ENCODE peak calls at places on chromosomes 2 and 18, in seven cellular contexts. J is SK-N-SH, A is A549, K is ovary, T is sigmoid colon, D is stomach, C is HepG2. U is an unnamed sample.

GRCh38 chr2:175030380-175031271 is 25.4 kb upstream of the CHN1 start:
- DNase-seq in T (no peak), D (no peak), J (peak; percentile 33), C (peak; percentile 77), A (peak; percentile 58), K (peak; percentile 18), U (peak; percentile 13)

GRCh38 chr2:70596739-70597138 is 43.1 kb upstream of the TGFA start:
- DNase-seq in J (no peak), T (no peak), D (no peak), A (no peak), K (no peak), C (no peak), U (peak; percentile 43)

GRCh38 chr18:21636769-21637168 is 24.7 kb downstream of the SNRPD1 start:
- DNase-seq in J (no peak), C (no peak), A (no peak), D (no peak), T (no peak), K (no peak), U (no peak)

GRCh38 chr18:79510046-79510685 is 114.4 kb downstream of the NFATC1 start:
- DNase-seq in D (no peak), K (peak; percentile 17), T (peak; percentile 50), C (no peak), J (no peak), A (no peak), U (no peak)

GRCh38 chr2:63692002-63692606 is 103.3 kb downstream of the MDH1 start:
- DNase-seq in K (no peak), J (peak; percentile 39), D (no peak), A (peak; percentile 62), C (peak; percentile 41), T (no peak), U (no peak)

GRCh38 chr2:120761164-120761861 is 25.6 kb downstream of the GLI2 start:
- DNase-seq in D (no peak), K (peak; percentile 33), A (no peak), C (no peak), T (peak; percentile 58), J (no peak), U (peak; percentile 3)

GRCh38 chr2:11305958-11306357 is 38.5 kb downstream of the ROCK2 start:
- DNase-seq in J (no peak), A (no peak), K (no peak), D (no peak), C (no peak), T (no peak), U (no peak)

GRCh38 chr2:105714141-105714540 is 30.6 kb upstream of the NCK2 start:
- DNase-seq in C (no peak), K (no peak), J (no peak), D (no peak), T (no peak), A (no peak), U (no peak)

GRCh38 chr2:35960596-35960995 is 395.0 kb upstream of the CRIM1 start:
- DNase-seq in A (no peak), D (no peak), K (no peak), T (no peak), J (no peak), C (no peak), U (no peak)

GRCh38 chr18:79566841-79567370 is 112.7 kb upstream of the CTDP1 start:
- DNase-seq in T (peak; percentile 48), A (no peak), C (no peak), D (no peak), J (no peak), K (no peak), U (no peak)

GRCh38 chr18:79600141-79600540 is 79.5 kb upstream of the CTDP1 start:
- DNase-seq in J (no peak), K (peak; percentile 16), C (no peak), A (no peak), D (no peak), T (peak; percentile 47), U (peak; percentile 5)

GRCh38 chr2:188788621-188789020 is 185.6 kb upstream of the COL3A1 start:
- DNase-seq in A (peak; percentile 55), T (peak; percentile 91), C (no peak), D (peak; percentile 43), J (no peak), K (peak; percentile 71), U (peak; percentile 48)

GRCh38 chr2:120863661-120864320 is 128.1 kb downstream of the GLI2 start:
- DNase-seq in C (no peak), K (no peak), J (no peak), T (peak; percentile 75), A (peak; percentile 80), D (peak; percentile 51), U (no peak)

GRCh38 chr2:101130081-101130480 is 21.1 kb downstream of the TBC1D8 start:
- DNase-seq in J (no peak), D (no peak), A (no peak), T (no peak), C (no peak), K (no peak), U (no peak)

GRCh38 chr2:149160701-149161217 is 122.3 kb downstream of the LYPD6B start:
- DNase-seq in D (no peak), J (no peak), A (no peak), T (no peak), C (no peak), K (no peak), U (no peak)

GRCh38 chr2:177392373-177393246 is at the start of gene AGPS:
- DNase-seq in C (peak; percentile 73), J (peak; percentile 92), D (peak; percentile 77), A (peak; percentile 80), T (peak; percentile 87), K (peak; percentile 80), U (peak; percentile 86)

GRCh38 chr2:177394622-177395021 is 2.0 kb downstream of the AGPS start:
- DNase-seq in T (no peak), A (no peak), C (no peak), K (no peak), D (no peak), J (no peak), U (no peak)

GRCh38 chr2:177393381-177393780 is 808 bp downstream of the AGPS start:
- DNase-seq in D (no peak), K (no peak), A (no peak), J (peak; percentile 25), C (no peak), T (no peak), U (peak; percentile 33)

GRCh38 chr2:177393824-177394614 is 1.4 kb downstream of the AGPS start:
- DNase-seq in K (no peak), T (no peak), D (no peak), J (no peak), C (peak; percentile 25), A (no peak), U (no peak)

DNA sequence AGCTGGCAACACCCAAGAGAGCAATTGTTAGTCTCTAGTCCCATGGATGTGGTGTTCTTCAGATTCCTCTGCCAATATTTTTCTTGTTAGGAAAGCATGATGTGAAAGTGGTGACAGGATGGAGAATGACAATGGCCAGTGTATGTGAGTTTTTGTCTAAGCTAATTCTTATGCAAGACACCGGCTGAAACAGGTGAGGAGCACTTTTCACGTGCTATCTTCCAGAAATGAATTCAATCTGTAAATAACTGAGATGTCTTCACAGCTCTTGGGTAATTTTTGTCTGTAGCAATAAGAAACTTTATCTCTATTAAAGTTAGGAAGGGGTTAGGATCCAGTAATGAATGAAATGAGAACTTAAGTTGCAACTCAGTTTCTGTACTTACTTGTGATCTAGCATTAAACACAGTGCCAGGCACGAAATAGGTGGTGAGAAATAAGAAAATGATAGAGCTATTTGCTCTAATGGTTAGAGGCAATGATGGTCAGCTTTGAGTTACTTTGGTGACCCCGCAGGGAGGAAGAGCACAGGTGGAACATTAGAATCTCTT is 676 bp upstream of the AGPS start:
- DNase-seq in A (no peak), D (no peak), C (no peak), K (no peak), J (no peak), T (no peak), U (no peak)
- H3K27ac ChIP-seq in A (peak overlapping the region; percentile 94), D (peak overlapping the region; percentile 78), C (peak overlapping the region; percentile 86), K (peak overlapping the region; percentile 63), J (peak overlapping the region; percentile 67), T (peak overlapping the region; percentile 80), U (peak overlapping the region; percentile 82)

GRCh38 chr2:191015229-191015628 is 1.3 kb upstream of the STAT1 start:
- DNase-seq in J (no peak), D (no peak), T (no peak), K (no peak), C (no peak), A (no peak), U (no peak)

GRCh38 chr2:191012845-191013616 is 940 bp downstream of the STAT1 start:
- DNase-seq in J (peak; percentile 30), A (no peak), K (no peak), C (peak; percentile 31), T (no peak), D (no peak), U (no peak)

GRCh38 chr2:191013617-191013875 is 425 bp downstream of the STAT1 start:
- DNase-seq in T (no peak), J (no peak), A (no peak), K (no peak), D (no peak), C (no peak), U (no peak)

GRCh38 chr2:191014653-191015020 is 666 bp upstream of the STAT1 start:
- DNase-seq in C (no peak), D (no peak), K (no peak), J (no peak), T (no peak), A (no peak), U (no peak)

GRCh38 chr2:191013876-191014652 is at the start of gene STAT1:
- DNase-seq in K (peak; percentile 97), D (peak; percentile 94), A (peak; percentile 90), J (peak; percentile 99), T (peak; percentile 96), C (peak; percentile 89), U (peak; percentile 95)
- TF ChIP-seq EP300 in K (no peak), D (peak; percentile 72), A (no peak), J (peak; percentile 99), T (peak; percentile 72), C (peak; percentile 56), U (peak; percentile 64)

DNA sequence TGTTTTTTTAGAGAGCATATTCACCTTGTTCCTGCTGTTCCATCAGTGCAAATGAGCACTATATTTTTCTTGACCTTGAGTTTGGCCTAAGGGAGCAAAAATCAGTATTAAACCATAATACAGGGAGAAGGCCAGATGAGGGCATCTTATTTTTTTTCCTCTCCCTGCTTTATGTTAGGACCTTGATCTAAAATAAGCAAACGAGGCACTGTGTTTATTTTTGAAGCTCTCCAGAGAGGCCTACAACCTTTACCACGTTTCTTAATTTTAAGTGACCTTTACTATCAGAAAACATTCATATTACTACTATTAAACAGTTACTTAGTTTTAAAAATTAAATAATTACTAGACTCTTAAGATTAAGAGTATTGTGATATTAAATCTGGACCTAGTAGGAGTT is 100.8 kb downstream of the TANC1 start:
- DNase-seq in J (no peak), A (no peak), C (no peak), D (no peak), T (no peak), K (no peak), U (no peak)
- H3K27ac ChIP-seq in J (peak overlapping the region; percentile 86), A (peak overlapping the region; percentile 70), C (no peak overlapping the region), D (no peak overlapping the region), T (peak overlapping the region; percentile 75), K (no peak overlapping the region), U (peak overlapping the region; percentile 29)

DNA sequence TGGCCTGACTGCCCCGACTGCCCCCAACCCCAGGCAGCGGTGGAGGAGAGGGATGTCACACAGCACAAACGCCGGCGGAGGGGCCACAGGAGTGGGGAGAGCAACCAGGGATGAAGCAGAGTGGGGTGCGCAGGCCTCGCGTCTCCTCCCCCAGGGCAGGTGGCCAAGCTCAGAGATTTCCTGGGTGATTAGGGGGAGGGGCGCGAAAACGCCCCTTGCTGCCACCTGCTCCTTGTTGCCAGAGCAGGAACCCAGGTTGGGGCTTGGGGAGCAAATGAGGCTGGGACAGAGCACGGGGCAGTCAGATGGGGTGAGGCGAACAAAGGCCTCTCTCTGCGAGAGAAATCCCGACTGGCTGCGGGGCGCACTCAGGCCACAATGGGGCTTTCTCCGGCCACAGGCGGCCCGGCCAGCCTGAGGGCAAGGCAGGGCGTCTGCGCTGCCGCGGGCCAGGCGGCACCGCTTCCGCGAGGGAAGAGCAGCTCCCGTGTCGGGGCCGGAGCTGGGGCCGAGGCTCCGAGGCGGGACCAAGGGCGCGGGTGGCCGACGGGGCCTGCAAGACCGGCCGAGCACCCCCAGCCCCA is 11.5 kb downstream of the TEX44 start:
- DNase-seq in J (no peak), K (peak; percentile 78), D (peak; percentile 51), C (peak; percentile 36), T (peak; percentile 89), A (no peak), U (peak; percentile 61)
- TF ChIP-seq EP300 in J (no peak), K (no peak), D (no peak), C (no peak), T (no peak), A (no peak), U (no peak)

U was measured in transverse colon.